ENCODE peak calls at places on chromosomes 7 and 10, in nine cellular contexts. One of them, this sample, is unnamed.

GRCh38 chr10:19853839-19854238 is 37.6 kb downstream of the PLXDC2 start:
- DNase-seq in IMR-90: no peak
- DNase-seq in naive thymus-derived CD4-positive, alpha-beta T cell: no peak
- DNase-seq in fibroblast of lung: no peak
- DNase-seq in osteoblast: no peak
- DNase-seq in tibial artery: no peak
- DNase-seq in upper lobe of right lung: no peak
- DNase-seq in breast epithelium: no peak
- DNase-seq in endodermal cell: peak
- DNase-seq in this sample: no peak

GRCh38 chr10:84267503-84268126 is 22.8 kb downstream of the RGR start:
- DNase-seq in IMR-90: peak
- DNase-seq in naive thymus-derived CD4-positive, alpha-beta T cell: peak
- DNase-seq in fibroblast of lung: peak
- DNase-seq in osteoblast: no peak
- DNase-seq in tibial artery: no peak
- DNase-seq in upper lobe of right lung: no peak
- DNase-seq in breast epithelium: no peak
- DNase-seq in endodermal cell: peak
- DNase-seq in this sample: peak

GRCh38 chr10:5583525-5584175 is 58.9 kb downstream of the CALML3 start:
- DNase-seq in IMR-90: no peak
- DNase-seq in naive thymus-derived CD4-positive, alpha-beta T cell: no peak
- DNase-seq in fibroblast of lung: no peak
- DNase-seq in osteoblast: no peak
- DNase-seq in tibial artery: peak
- DNase-seq in upper lobe of right lung: peak
- DNase-seq in breast epithelium: peak
- DNase-seq in endodermal cell: peak
- DNase-seq in this sample: peak

GRCh38 chr7:64893401-64893800 is 9.7 kb upstream of the ZNF273 start:
- DNase-seq in IMR-90: no peak
- DNase-seq in naive thymus-derived CD4-positive, alpha-beta T cell: no peak
- DNase-seq in fibroblast of lung: no peak
- DNase-seq in osteoblast: no peak
- DNase-seq in tibial artery: no peak
- DNase-seq in upper lobe of right lung: no peak
- DNase-seq in breast epithelium: no peak
- DNase-seq in endodermal cell: peak
- DNase-seq in this sample: no peak

GRCh38 chr10:3887885-3888476 is 103.0 kb upstream of the KLF6 start:
- DNase-seq in IMR-90: peak
- DNase-seq in naive thymus-derived CD4-positive, alpha-beta T cell: no peak
- DNase-seq in fibroblast of lung: peak
- DNase-seq in osteoblast: peak
- DNase-seq in tibial artery: peak
- DNase-seq in upper lobe of right lung: no peak
- DNase-seq in breast epithelium: peak
- DNase-seq in endodermal cell: peak
- DNase-seq in this sample: peak

GRCh38 chr10:132908621-132909295 is 33.6 kb downstream of the CFAP46 start:
- DNase-seq in IMR-90: no peak
- DNase-seq in naive thymus-derived CD4-positive, alpha-beta T cell: no peak
- DNase-seq in fibroblast of lung: no peak
- DNase-seq in osteoblast: peak
- DNase-seq in tibial artery: no peak
- DNase-seq in upper lobe of right lung: no peak
- DNase-seq in breast epithelium: no peak
- DNase-seq in endodermal cell: no peak
- DNase-seq in this sample: no peak

GRCh38 chr7:148124477-148124876 is 466.1 kb upstream of the C7orf33 start:
- DNase-seq in IMR-90: no peak
- DNase-seq in naive thymus-derived CD4-positive, alpha-beta T cell: no peak
- DNase-seq in fibroblast of lung: no peak
- DNase-seq in osteoblast: no peak
- DNase-seq in tibial artery: no peak
- DNase-seq in upper lobe of right lung: no peak
- DNase-seq in breast epithelium: no peak
- DNase-seq in endodermal cell: no peak
- DNase-seq in this sample: no peak

GRCh38 chr10:99975942-99976809 is 33.6 kb downstream of the DNMBP start:
- DNase-seq in IMR-90: peak
- DNase-seq in naive thymus-derived CD4-positive, alpha-beta T cell: no peak
- DNase-seq in fibroblast of lung: peak
- DNase-seq in osteoblast: no peak
- DNase-seq in tibial artery: no peak
- DNase-seq in upper lobe of right lung: no peak
- DNase-seq in breast epithelium: no peak
- DNase-seq in endodermal cell: no peak
- DNase-seq in this sample: no peak

GRCh38 chr10:18254086-18254485 is 113.9 kb downstream of the CACNB2 start:
- DNase-seq in IMR-90: peak
- DNase-seq in naive thymus-derived CD4-positive, alpha-beta T cell: no peak
- DNase-seq in fibroblast of lung: peak
- DNase-seq in osteoblast: no peak
- DNase-seq in tibial artery: no peak
- DNase-seq in upper lobe of right lung: no peak
- DNase-seq in breast epithelium: no peak
- DNase-seq in endodermal cell: no peak
- DNase-seq in this sample: no peak

GRCh38 chr10:24843256-24843655 is 109.2 kb downstream of the PRTFDC1 start:
- DNase-seq in IMR-90: no peak
- DNase-seq in naive thymus-derived CD4-positive, alpha-beta T cell: no peak
- DNase-seq in fibroblast of lung: no peak
- DNase-seq in osteoblast: no peak
- DNase-seq in tibial artery: no peak
- DNase-seq in upper lobe of right lung: no peak
- DNase-seq in breast epithelium: no peak
- DNase-seq in endodermal cell: no peak
- DNase-seq in this sample: no peak

GRCh38 chr7:116153050-116153449 is 57.3 kb upstream of the TES start:
- DNase-seq in IMR-90: no peak
- DNase-seq in naive thymus-derived CD4-positive, alpha-beta T cell: no peak
- DNase-seq in fibroblast of lung: no peak
- DNase-seq in osteoblast: no peak
- DNase-seq in tibial artery: no peak
- DNase-seq in upper lobe of right lung: no peak
- DNase-seq in breast epithelium: no peak
- DNase-seq in endodermal cell: no peak
- DNase-seq in this sample: no peak

GRCh38 chr7:31308642-31309041 is 31.9 kb downstream of the NEUROD6 start:
- DNase-seq in IMR-90: no peak
- DNase-seq in naive thymus-derived CD4-positive, alpha-beta T cell: no peak
- DNase-seq in fibroblast of lung: no peak
- DNase-seq in osteoblast: no peak
- DNase-seq in tibial artery: no peak
- DNase-seq in upper lobe of right lung: no peak
- DNase-seq in breast epithelium: no peak
- DNase-seq in endodermal cell: no peak
- DNase-seq in this sample: no peak

GRCh38 chr10:96587255-96588059 is 645 bp upstream of the TM9SF3 start:
- DNase-seq in IMR-90: peak
- DNase-seq in naive thymus-derived CD4-positive, alpha-beta T cell: no peak
- DNase-seq in fibroblast of lung: peak
- DNase-seq in osteoblast: peak
- DNase-seq in tibial artery: peak
- DNase-seq in upper lobe of right lung: no peak
- DNase-seq in breast epithelium: no peak
- DNase-seq in endodermal cell: no peak
- DNase-seq in this sample: peak

GRCh38 chr10:96584035-96584434 is 2.8 kb downstream of the TM9SF3 start:
- DNase-seq in IMR-90: no peak
- DNase-seq in naive thymus-derived CD4-positive, alpha-beta T cell: no peak
- DNase-seq in fibroblast of lung: no peak
- DNase-seq in osteoblast: no peak
- DNase-seq in tibial artery: no peak
- DNase-seq in upper lobe of right lung: no peak
- DNase-seq in breast epithelium: no peak
- DNase-seq in endodermal cell: no peak
- DNase-seq in this sample: no peak

GRCh38 chr10:96586419-96587254 is at the start of gene TM9SF3:
- DNase-seq in IMR-90: peak
- DNase-seq in naive thymus-derived CD4-positive, alpha-beta T cell: peak
- DNase-seq in fibroblast of lung: peak
- DNase-seq in osteoblast: peak
- DNase-seq in tibial artery: peak
- DNase-seq in upper lobe of right lung: peak
- DNase-seq in breast epithelium: peak
- DNase-seq in endodermal cell: peak
- DNase-seq in this sample: peak

GRCh38 chr10:96585726-96586418 is 940 bp downstream of the TM9SF3 start:
- DNase-seq in IMR-90: peak
- DNase-seq in naive thymus-derived CD4-positive, alpha-beta T cell: peak
- DNase-seq in fibroblast of lung: peak
- DNase-seq in osteoblast: peak
- DNase-seq in tibial artery: no peak
- DNase-seq in upper lobe of right lung: no peak
- DNase-seq in breast epithelium: no peak
- DNase-seq in endodermal cell: no peak
- DNase-seq in this sample: peak

GRCh38 chr10:96584474-96584873 is 2.3 kb downstream of the TM9SF3 start:
- DNase-seq in IMR-90: no peak
- DNase-seq in naive thymus-derived CD4-positive, alpha-beta T cell: no peak
- DNase-seq in fibroblast of lung: no peak
- DNase-seq in osteoblast: no peak
- DNase-seq in tibial artery: no peak
- DNase-seq in upper lobe of right lung: no peak
- DNase-seq in breast epithelium: no peak
- DNase-seq in endodermal cell: no peak
- DNase-seq in this sample: no peak
- H3K4me3 ChIP-seq in IMR-90: no peak
- H3K4me3 ChIP-seq in naive thymus-derived CD4-positive, alpha-beta T cell: no peak
- H3K4me3 ChIP-seq in fibroblast of lung: peak
- H3K4me3 ChIP-seq in osteoblast: no peak
- H3K4me3 ChIP-seq in tibial artery: no peak
- H3K4me3 ChIP-seq in upper lobe of right lung: no peak
- H3K4me3 ChIP-seq in breast epithelium: no peak
- H3K4me3 ChIP-seq in endodermal cell: peak
- H3K4me3 ChIP-seq in this sample: no peak

GRCh38 chr10:131082991-131083465 is 228.5 kb downstream of the TCERG1L start:
- DNase-seq in IMR-90: no peak
- DNase-seq in naive thymus-derived CD4-positive, alpha-beta T cell: no peak
- DNase-seq in fibroblast of lung: no peak
- DNase-seq in osteoblast: no peak
- DNase-seq in tibial artery: no peak
- DNase-seq in upper lobe of right lung: no peak
- DNase-seq in breast epithelium: no peak
- DNase-seq in endodermal cell: no peak
- DNase-seq in this sample: no peak
- H3K27ac ChIP-seq in IMR-90: no peak
- H3K27ac ChIP-seq in naive thymus-derived CD4-positive, alpha-beta T cell: no peak
- H3K27ac ChIP-seq in fibroblast of lung: no peak
- H3K27ac ChIP-seq in osteoblast: no peak
- H3K27ac ChIP-seq in tibial artery: no peak
- H3K27ac ChIP-seq in upper lobe of right lung: no peak
- H3K27ac ChIP-seq in breast epithelium: no peak
- H3K27ac ChIP-seq in endodermal cell: no peak
- H3K27ac ChIP-seq in this sample: no peak

GRCh38 chr7:4712371-4713182 is 30.5 kb downstream of the FOXK1 start:
- DNase-seq in IMR-90: peak
- DNase-seq in naive thymus-derived CD4-positive, alpha-beta T cell: no peak
- DNase-seq in fibroblast of lung: peak
- DNase-seq in osteoblast: peak
- DNase-seq in tibial artery: no peak
- DNase-seq in upper lobe of right lung: no peak
- DNase-seq in breast epithelium: no peak
- DNase-seq in endodermal cell: no peak
- DNase-seq in this sample: peak
- H3K4me3 ChIP-seq in IMR-90: no peak
- H3K4me3 ChIP-seq in naive thymus-derived CD4-positive, alpha-beta T cell: no peak
- H3K4me3 ChIP-seq in fibroblast of lung: no peak
- H3K4me3 ChIP-seq in osteoblast: peak
- H3K4me3 ChIP-seq in tibial artery: no peak
- H3K4me3 ChIP-seq in upper lobe of right lung: no peak
- H3K4me3 ChIP-seq in breast epithelium: no peak
- H3K4me3 ChIP-seq in endodermal cell: no peak
- H3K4me3 ChIP-seq in this sample: no peak

DNA sequence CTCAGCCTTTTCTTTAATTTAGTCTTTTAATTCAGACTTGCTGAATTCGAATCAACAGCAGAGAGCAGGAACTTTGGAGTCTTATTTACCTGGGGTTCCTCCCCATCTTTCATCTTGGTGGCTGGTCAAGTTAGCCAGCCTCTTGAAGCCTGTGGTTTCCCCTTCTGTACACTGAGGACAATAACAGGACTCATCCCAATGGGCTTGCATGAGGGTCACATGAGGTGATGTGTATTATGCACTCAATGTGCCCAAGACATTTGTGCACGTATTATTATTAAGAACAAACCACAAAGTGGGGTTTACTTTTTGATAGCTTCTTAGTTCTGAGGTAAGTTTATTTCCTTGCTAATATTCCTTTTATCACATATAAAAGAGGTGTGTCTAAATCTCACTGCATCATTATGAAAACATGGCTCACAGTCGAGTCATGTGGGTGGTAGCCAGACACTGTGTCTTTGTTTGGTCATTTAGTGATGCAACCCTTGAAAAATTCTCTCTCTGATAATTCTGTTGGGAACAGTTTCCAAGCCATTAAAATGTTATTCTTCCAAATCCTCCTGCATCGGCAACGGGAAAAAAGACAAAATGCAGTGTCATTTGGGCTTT is 86.5 kb upstream of the GRB10 start:
- DNase-seq in IMR-90: peak
- DNase-seq in naive thymus-derived CD4-positive, alpha-beta T cell: no peak
- DNase-seq in fibroblast of lung: peak
- DNase-seq in osteoblast: peak
- DNase-seq in tibial artery: no peak
- DNase-seq in upper lobe of right lung: no peak
- DNase-seq in breast epithelium: peak
- DNase-seq in endodermal cell: no peak
- DNase-seq in this sample: peak
- H3K27ac ChIP-seq in IMR-90: no peak
- H3K27ac ChIP-seq in naive thymus-derived CD4-positive, alpha-beta T cell: no peak
- H3K27ac ChIP-seq in fibroblast of lung: no peak
- H3K27ac ChIP-seq in osteoblast: peak
- H3K27ac ChIP-seq in tibial artery: no peak
- H3K27ac ChIP-seq in upper lobe of right lung: no peak
- H3K27ac ChIP-seq in breast epithelium: peak
- H3K27ac ChIP-seq in endodermal cell: no peak
- H3K27ac ChIP-seq in this sample: peak

GRCh38 chr10:58326967-58327381 is 7.8 kb upstream of the UBE2D1 start:
- DNase-seq in IMR-90: peak
- DNase-seq in naive thymus-derived CD4-positive, alpha-beta T cell: no peak
- DNase-seq in fibroblast of lung: peak
- DNase-seq in osteoblast: peak
- DNase-seq in tibial artery: peak
- DNase-seq in upper lobe of right lung: no peak
- DNase-seq in breast epithelium: no peak
- DNase-seq in endodermal cell: peak
- DNase-seq in this sample: no peak
- H3K4me3 ChIP-seq in IMR-90: peak
- H3K4me3 ChIP-seq in naive thymus-derived CD4-positive, alpha-beta T cell: no peak
- H3K4me3 ChIP-seq in fibroblast of lung: peak
- H3K4me3 ChIP-seq in osteoblast: peak
- H3K4me3 ChIP-seq in tibial artery: peak
- H3K4me3 ChIP-seq in upper lobe of right lung: no peak
- H3K4me3 ChIP-seq in breast epithelium: peak
- H3K4me3 ChIP-seq in endodermal cell: no peak
- H3K4me3 ChIP-seq in this sample: no peak